ENCODE peak calls at places on chromosomes 3 and 15, in four cellular contexts. One of them, this sample, is unnamed.

GRCh38 chr3:102980379-102980726 is 545.5 kb downstream of the ZPLD1 start:
- DNase-seq in AG10803: no peak
- DNase-seq in pons: no peak
- DNase-seq in HepG2: no peak
- DNase-seq in this sample: no peak

GRCh38 chr15:51155016-51155580 is 60.4 kb upstream of the TNFAIP8L3 start:
- DNase-seq in AG10803: no peak
- DNase-seq in pons: no peak
- DNase-seq in HepG2: no peak
- DNase-seq in this sample: no peak

GRCh38 chr3:175941352-175941751 is 1082.2 kb downstream of the NAALADL2 start:
- DNase-seq in AG10803: no peak
- DNase-seq in pons: peak; percentile 31
- DNase-seq in HepG2: no peak
- DNase-seq in this sample: peak; percentile 68

GRCh38 chr3:59938857-59939256 is 889.0 kb upstream of the CFAP20DC start:
- DNase-seq in AG10803: no peak
- DNase-seq in pons: no peak
- DNase-seq in HepG2: no peak
- DNase-seq in this sample: no peak

GRCh38 chr3:176953106-176954080 is 243.9 kb downstream of the TBL1XR1 start:
- DNase-seq in AG10803: peak; percentile 97
- DNase-seq in pons: no peak
- DNase-seq in HepG2: no peak
- DNase-seq in this sample: no peak

GRCh38 chr3:48748754-48749153 is 31.7 kb upstream of the IP6K2 start:
- DNase-seq in AG10803: no peak
- DNase-seq in pons: peak; percentile 87
- DNase-seq in HepG2: no peak
- DNase-seq in this sample: no peak

GRCh38 chr15:48703544-48703943 is 58.0 kb upstream of the FBN1 start:
- DNase-seq in AG10803: peak; percentile 94
- DNase-seq in pons: no peak
- DNase-seq in HepG2: no peak
- DNase-seq in this sample: no peak

GRCh38 chr3:12901631-12902045 is 60.3 kb upstream of the RPL32 start:
- DNase-seq in AG10803: no peak
- DNase-seq in pons: no peak
- DNase-seq in HepG2: peak; percentile 21
- DNase-seq in this sample: peak; percentile 91

GRCh38 chr3:99747915-99748314 is 69.7 kb upstream of the CMSS1 start:
- DNase-seq in AG10803: peak; percentile 55
- DNase-seq in pons: peak; percentile 14
- DNase-seq in HepG2: no peak
- DNase-seq in this sample: no peak

GRCh38 chr3:3902156-3902555 is 102.9 kb downstream of the LRRN1 start:
- DNase-seq in AG10803: no peak
- DNase-seq in pons: no peak
- DNase-seq in HepG2: no peak
- DNase-seq in this sample: no peak

GRCh38 chr3:186209810-186210752 is 101.2 kb upstream of the ETV5 start:
- DNase-seq in AG10803: peak; percentile 60
- DNase-seq in pons: peak; percentile 99
- DNase-seq in HepG2: peak; percentile 84
- DNase-seq in this sample: no peak

GRCh38 chr3:133476971-133477375 is 77.1 kb downstream of the BFSP2 start:
- DNase-seq in AG10803: no peak
- DNase-seq in pons: no peak
- DNase-seq in HepG2: no peak
- DNase-seq in this sample: peak; percentile 91

GRCh38 chr15:88718731-88719130 is 79.9 kb downstream of the ISG20 start:
- DNase-seq in AG10803: no peak
- DNase-seq in pons: no peak
- DNase-seq in HepG2: no peak
- DNase-seq in this sample: no peak

GRCh38 chr3:187101184-187102072 is 37.9 kb downstream of the RPL39L start:
- DNase-seq in AG10803: peak; percentile 64
- DNase-seq in pons: peak; percentile 61
- DNase-seq in HepG2: peak; percentile 43
- DNase-seq in this sample: peak; percentile 82

GRCh38 chr15:77251662-77252061 is 168.2 kb downstream of the PEAK1 start:
- DNase-seq in AG10803: peak; percentile 17
- DNase-seq in pons: no peak
- DNase-seq in HepG2: no peak
- DNase-seq in this sample: no peak

GRCh38 chr3:81713018-81713417 is 48.4 kb downstream of the GBE1 start:
- DNase-seq in AG10803: no peak
- DNase-seq in pons: no peak
- DNase-seq in HepG2: no peak
- DNase-seq in this sample: no peak

GRCh38 chr15:70486451-70487379 is 276.6 kb downstream of the UACA start:
- DNase-seq in AG10803: peak; percentile 92
- DNase-seq in pons: peak; percentile 72
- DNase-seq in HepG2: no peak
- DNase-seq in this sample: no peak

GRCh38 chr3:52422669-52423068 is 22.2 kb downstream of the SEMA3G start:
- DNase-seq in AG10803: no peak
- DNase-seq in pons: no peak
- DNase-seq in HepG2: no peak
- DNase-seq in this sample: no peak

GRCh38 chr3:171379281-171379680 is 80.9 kb downstream of the TNIK start:
- DNase-seq in AG10803: peak; percentile 67
- DNase-seq in pons: no peak
- DNase-seq in HepG2: no peak
- DNase-seq in this sample: no peak

GRCh38 chr3:160084998-160085397 is 96.4 kb downstream of the IL12A start:
- DNase-seq in AG10803: no peak
- DNase-seq in pons: no peak
- DNase-seq in HepG2: no peak
- DNase-seq in this sample: no peak

GRCh38 chr3:157981819-157982218 is 124.4 kb downstream of the SHOX2 start:
- DNase-seq in AG10803: no peak
- DNase-seq in pons: no peak
- DNase-seq in HepG2: no peak
- DNase-seq in this sample: no peak

GRCh38 chr15:43519207-43519606 is 1.8 kb downstream of the MAP1A start:
- DNase-seq in AG10803: no peak
- DNase-seq in pons: peak; percentile 78
- DNase-seq in HepG2: no peak
- DNase-seq in this sample: peak; percentile 39

GRCh38 chr3:87317779-87318178 is 41.4 kb upstream of the POU1F1 start:
- DNase-seq in AG10803: no peak
- DNase-seq in pons: no peak
- DNase-seq in HepG2: no peak
- DNase-seq in this sample: no peak

GRCh38 chr3:105835606-105836005 is 33.2 kb downstream of the CBLB start:
- DNase-seq in AG10803: no peak
- DNase-seq in pons: no peak
- DNase-seq in HepG2: no peak
- DNase-seq in this sample: no peak

GRCh38 chr3:8852511-8852910 is 83.1 kb upstream of the OXTR start:
- DNase-seq in AG10803: no peak
- DNase-seq in pons: no peak
- DNase-seq in HepG2: no peak
- DNase-seq in this sample: no peak

GRCh38 chr3:54987719-54988118 is 59.9 kb upstream of the LRTM1 start:
- DNase-seq in AG10803: no peak
- DNase-seq in pons: no peak
- DNase-seq in HepG2: no peak
- DNase-seq in this sample: no peak

GRCh38 chr3:126557415-126557745 is 1.4 kb downstream of the C3orf22 start:
- DNase-seq in AG10803: no peak
- DNase-seq in pons: no peak
- DNase-seq in HepG2: no peak
- DNase-seq in this sample: no peak

This sample was measured in Karpas-422.